ENCODE peak calls at places on chromosome 7, in seven cellular contexts. Q, K, D, Z, L, E and P are unnamed samples.

GRCh38 chr7:54215424-54215823 is 326.8 kb upstream of the VSTM2A start:
- DNase-seq in Z (no peak), E (no peak), Q (no peak), L (no peak), K (no peak), D (no peak), P (no peak)

GRCh38 chr7:77258593-77258992 is 59.0 kb upstream of the FGL2 start:
- DNase-seq in E (no peak), L (no peak), Z (no peak), D (no peak), K (no peak), Q (no peak), P (no peak)

GRCh38 chr7:127404282-127405049 is 12.0 kb upstream of the ZNF800 start:
- DNase-seq in L (no peak), K (no peak), E (no peak), D (no peak), Z (no peak), Q (no peak), P (no peak)

GRCh38 chr7:36037121-36037662 is 115.9 kb upstream of the EEPD1 start:
- DNase-seq in D (peak; percentile 77), Q (no peak), K (peak; percentile 37), L (peak; percentile 73), E (no peak), Z (peak; percentile 92), P (no peak)

GRCh38 chr7:116577320-116577871 is 52.6 kb downstream of the CAV1 start:
- DNase-seq in Q (no peak), L (no peak), D (no peak), K (no peak), E (no peak), Z (no peak), P (no peak)

GRCh38 chr7:73823257-73823656 is 7.5 kb upstream of the CLDN4 start:
- DNase-seq in Z (no peak), D (no peak), K (no peak), L (no peak), E (no peak), Q (no peak), P (no peak)

GRCh38 chr7:38863609-38864291 is 45.2 kb downstream of the VPS41 start:
- DNase-seq in Z (no peak), E (no peak), D (peak; percentile 33), K (no peak), L (no peak), Q (no peak), P (no peak)

GRCh38 chr7:130838738-130839137 is 104.7 kb upstream of the KLF14 start:
- DNase-seq in E (no peak), Z (peak; percentile 65), D (no peak), L (no peak), K (no peak), Q (no peak), P (no peak)

GRCh38 chr7:71237945-71238344 is 106.0 kb downstream of the GALNT17 start:
- DNase-seq in K (no peak), L (no peak), Z (no peak), Q (no peak), D (no peak), E (peak; percentile 79), P (no peak)

GRCh38 chr7:99469381-99470065 is 3.2 kb upstream of the ZNF789 start:
- DNase-seq in E (no peak), D (no peak), Z (peak; percentile 38), K (no peak), L (no peak), Q (no peak), P (no peak)

GRCh38 chr7:31710171-31710570 is 23.2 kb downstream of the PPP1R17 start:
- DNase-seq in L (no peak), K (no peak), Z (no peak), E (no peak), Q (no peak), D (no peak), P (no peak)

GRCh38 chr7:87192784-87193487 is 26.6 kb downstream of the TMEM243 start:
- DNase-seq in K (no peak), E (no peak), L (no peak), D (no peak), Q (no peak), Z (no peak), P (no peak)

GRCh38 chr7:132307465-132307864 is 268.8 kb downstream of the PLXNA4 start:
- DNase-seq in E (no peak), L (peak; percentile 44), Z (no peak), Q (no peak), D (no peak), K (no peak), P (no peak)

GRCh38 chr7:135382162-135382561 is 127.7 kb downstream of the CNOT4 start:
- DNase-seq in E (no peak), Z (no peak), K (no peak), L (no peak), Q (no peak), D (no peak), P (no peak)

GRCh38 chr7:76106893-76107292 is 59.0 kb downstream of the MDH2 start:
- DNase-seq in L (no peak), K (no peak), D (no peak), E (no peak), Z (no peak), Q (no peak), P (no peak)

GRCh38 chr7:41889040-41889439 is 186.2 kb upstream of the INHBA start:
- DNase-seq in L (no peak), K (no peak), D (no peak), Q (no peak), Z (no peak), E (no peak), P (no peak)

GRCh38 chr7:32594965-32595364 is 99.7 kb downstream of the AVL9 start:
- DNase-seq in D (no peak), Q (no peak), L (no peak), K (no peak), Z (no peak), E (no peak), P (no peak)

GRCh38 chr7:35519971-35520809 is 174.7 kb downstream of the HERPUD2 start:
- DNase-seq in E (peak; percentile 79), Z (peak; percentile 71), K (peak; percentile 59), D (peak; percentile 77), L (peak; percentile 84), Q (no peak), P (peak; percentile 64)

GRCh38 chr7:2307690-2308107 is 6.5 kb downstream of the SNX8 start:
- DNase-seq in E (no peak), K (no peak), L (peak; percentile 14), Z (no peak), D (no peak), Q (no peak), P (no peak)

GRCh38 chr7:2886900-2887299 is 42.8 kb upstream of the GNA12 start:
- DNase-seq in L (peak; percentile 91), Z (peak; percentile 87), Q (no peak), K (peak; percentile 45), E (no peak), D (peak; percentile 44), P (peak; percentile 70)

GRCh38 chr7:29879609-29880008 is 73.3 kb downstream of the WIPF3 start:
- DNase-seq in D (no peak), E (peak; percentile 85), Z (no peak), K (no peak), Q (no peak), L (no peak), P (no peak)

GRCh38 chr7:27921081-27921836 is 181.3 kb downstream of the TAX1BP1 start:
- DNase-seq in Q (no peak), Z (peak; percentile 82), K (peak; percentile 22), D (no peak), L (peak; percentile 73), E (no peak), P (peak; percentile 25)

GRCh38 chr7:11516328-11516727 is 315.7 kb downstream of the THSD7A start:
- DNase-seq in Q (no peak), L (no peak), E (no peak), D (no peak), K (no peak), Z (no peak), P (no peak)

GRCh38 chr7:139044813-139045794 is 9.3 kb upstream of the ZC3HAV1L start:
- DNase-seq in Q (no peak), L (no peak), Z (no peak), E (no peak), D (no peak), K (no peak), P (no peak)

GRCh38 chr7:135693558-135693957 is 31.2 kb downstream of the STMP1 start:
- DNase-seq in K (no peak), L (no peak), Q (no peak), E (no peak), Z (no peak), D (no peak), P (no peak)

GRCh38 chr7:20307119-20307518 is 23.6 kb upstream of the ITGB8 start:
- DNase-seq in D (no peak), Q (no peak), E (no peak), K (no peak), Z (peak; percentile 55), L (no peak), P (no peak)

DNA sequence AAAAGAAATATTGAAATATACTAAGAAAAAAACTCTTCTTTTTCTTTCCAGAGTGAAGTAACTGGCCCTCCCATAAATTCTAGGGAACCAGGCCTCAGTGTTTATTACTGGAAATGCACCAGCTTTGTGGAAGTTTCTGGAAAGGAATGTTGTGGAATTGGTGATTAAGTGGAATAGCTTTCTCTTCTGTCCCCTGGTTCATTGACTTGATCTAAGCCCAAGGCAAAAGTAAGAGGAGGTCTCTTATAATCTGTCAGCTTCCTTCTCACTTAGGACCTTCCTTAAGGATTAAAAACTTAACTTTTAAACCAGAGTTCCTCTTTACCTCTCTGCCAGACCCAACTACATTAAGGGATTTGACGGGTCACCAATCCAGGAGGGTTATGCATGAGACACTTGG is 266.2 kb downstream of the SLC25A13 start:
- DNase-seq in E (no peak), L (no peak), D (no peak), Z (no peak), Q (no peak), K (no peak), P (no peak)
- TF ChIP-seq EP300 in E (no peak), L (no peak), D (no peak), Z (no peak), Q (no peak), K (no peak), P (no peak)

DNA sequence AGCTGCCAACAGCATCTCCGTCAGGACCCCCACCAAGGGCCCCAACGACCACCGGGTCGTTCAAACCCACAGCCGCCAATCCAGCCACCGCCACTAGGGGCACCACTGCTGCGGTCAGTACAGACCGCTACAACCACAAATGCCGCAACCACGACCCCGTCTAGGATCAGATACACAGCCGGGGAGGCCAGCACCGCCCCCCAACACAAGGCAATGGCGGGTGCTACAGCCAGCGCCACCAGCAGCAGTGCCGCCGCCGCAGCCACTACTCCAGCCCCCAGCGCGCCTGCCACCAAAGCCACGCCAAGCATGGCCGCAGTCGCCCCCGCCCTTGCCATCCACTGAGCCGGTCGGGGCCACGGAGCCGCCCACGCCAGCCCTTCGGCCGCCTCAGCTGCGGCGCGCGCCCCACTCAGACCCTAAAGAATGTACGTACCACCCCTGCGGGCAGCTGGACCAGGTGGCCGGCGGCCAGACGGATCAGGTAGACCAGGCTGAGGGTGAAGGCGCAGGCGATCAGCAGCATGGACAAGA is 473 bp downstream of the CYP51A1 start:
- DNase-seq in K (peak; percentile 78), E (peak; percentile 86), L (peak; percentile 92), Q (peak; percentile 88), Z (peak; percentile 78), D (peak; percentile 65), P (peak; percentile 88)
- TF ChIP-seq EP300 in K (no peak), E (no peak), L (no peak), Q (no peak), Z (no peak), D (no peak), P (no peak)

GRCh38 chr7:88586877-88587276 is 172.6 kb upstream of the ZNF804B start:
- DNase-seq in L (no peak), Z (no peak), D (no peak), E (no peak), K (no peak), Q (no peak), P (no peak)
- TF ChIP-seq EP300 in L (no peak), Z (no peak), D (no peak), E (no peak), K (no peak), Q (no peak), P (no peak)

GRCh38 chr7:151038951-151039849 is 9.1 kb upstream of the ASIC3 start:
- DNase-seq in Z (peak; percentile 93), K (peak; percentile 64), E (peak; percentile 87), Q (no peak), D (peak; percentile 72), L (peak; percentile 87), P (peak; percentile 79)
- TF ChIP-seq EP300 in Z (no peak), K (no peak), E (no peak), Q (no peak), D (no peak), L (no peak), P (no peak)